ENCODE peak calls at places on chromosomes 5 and 9, in four cellular contexts. A is AG10803; W is AG04450; J is CD8-positive, alpha-beta T cell. S is an unnamed sample.

GRCh38 chr9:137095664-137096517 is 9.1 kb downstream of the MAN1B1 start:
- DNase-seq in A (no peak), W (no peak), J (peak), S (no peak)

GRCh38 chr5:71695069-71695468 is 24.0 kb upstream of the CARTPT start:
- DNase-seq in A (no peak), W (no peak), J (no peak), S (no peak)

GRCh38 chr5:172935096-172935495 is 24.1 kb upstream of the RPL26L1 start:
- DNase-seq in A (no peak), W (no peak), J (no peak), S (no peak)

GRCh38 chr9:18438300-18438925 is 35.5 kb upstream of the ADAMTSL1 start:
- DNase-seq in J (no peak), A (no peak), W (no peak), S (peak)

GRCh38 chr5:125560476-125561225 is 814.2 kb upstream of the ZNF608 start:
- DNase-seq in A (no peak), J (no peak), W (no peak), S (no peak)

GRCh38 chr9:69674112-69674511 is 1.9 kb upstream of the APBA1 start:
- DNase-seq in W (no peak), J (no peak), A (no peak), S (no peak)

GRCh38 chr9:101093620-101094019 is 65.1 kb downstream of the PLPPR1 start:
- DNase-seq in J (no peak), W (no peak), A (peak), S (no peak)

GRCh38 chr9:5714501-5715401 is 85.8 kb downstream of the RIC1 start:
- DNase-seq in W (no peak), J (no peak), A (peak), S (peak)

GRCh38 chr5:163677092-163677491 is 171.7 kb downstream of the MAT2B start:
- DNase-seq in W (no peak), J (no peak), A (no peak), S (no peak)

GRCh38 chr5:114237766-114238165 is 124.1 kb upstream of the KCNN2 start:
- DNase-seq in J (no peak), A (peak), W (peak), S (no peak)

GRCh38 chr5:1908931-1909330 is 26.2 kb upstream of the IRX4 start:
- DNase-seq in J (no peak), A (no peak), W (no peak), S (no peak)

GRCh38 chr9:127519301-127520166 is 68.2 kb downstream of the LRSAM1 start:
- DNase-seq in W (peak), A (peak), J (no peak), S (peak)

GRCh38 chr5:143311428-143311827 is 92.1 kb downstream of the NR3C1 start:
- DNase-seq in A (peak), W (peak), J (no peak), S (peak)

GRCh38 chr9:92512622-92513021 is 23.2 kb downstream of the ECM2 start:
- DNase-seq in W (no peak), J (no peak), A (no peak), S (no peak)

GRCh38 chr5:83482961-83483360 is 11.4 kb downstream of the VCAN start:
- DNase-seq in W (no peak), J (no peak), A (no peak), S (no peak)

GRCh38 chr5:175840050-175840841 is 31.1 kb upstream of the CPLX2 start:
- DNase-seq in A (peak), W (no peak), J (no peak), S (peak)

DNA sequence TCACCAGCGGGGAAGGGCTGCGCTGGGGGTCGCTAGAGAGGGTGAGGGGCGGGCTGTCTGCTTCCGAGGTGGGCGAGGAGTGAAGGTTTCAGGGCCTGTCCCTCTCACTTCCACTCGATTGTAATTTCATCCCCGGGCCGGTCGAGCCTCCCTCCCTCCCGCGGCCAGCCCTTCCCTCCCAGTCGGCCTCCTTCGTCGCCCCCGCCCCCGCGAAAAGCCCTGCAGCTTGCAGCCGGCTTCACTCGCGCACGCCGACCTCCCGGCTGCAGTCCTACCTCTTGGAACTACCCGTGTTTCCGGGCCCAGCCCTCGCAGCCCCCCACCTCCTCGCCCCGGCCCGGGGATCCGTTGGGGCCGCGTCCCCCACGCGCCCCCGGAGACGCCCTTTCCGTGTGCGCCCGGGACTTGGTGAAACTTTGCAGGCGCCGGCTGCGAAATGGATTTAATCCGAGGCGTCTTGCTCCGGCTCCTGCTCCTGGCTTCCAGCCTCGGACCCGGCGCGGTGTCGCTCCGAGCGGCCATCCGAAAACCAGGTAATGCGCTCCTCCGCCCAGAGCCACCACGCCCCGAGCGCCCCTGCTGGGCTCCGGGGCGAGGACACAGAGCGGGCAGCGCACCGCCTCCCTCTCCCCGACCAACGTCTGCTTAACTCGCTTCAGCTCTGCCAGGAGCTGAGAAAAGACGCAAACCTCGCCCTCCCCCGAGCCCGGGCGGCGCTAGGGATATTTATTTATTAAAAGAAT is at the start of gene EGFLAM:
- DNase-seq in W (no peak), J (no peak), A (no peak), S (no peak)
- TF ChIP-seq CTCF in W (no peak), J (no peak), A (no peak), S (peak)

GRCh38 chr9:132698989-132699388 is 28.7 kb downstream of the GTF3C4 start:
- DNase-seq in W (no peak), J (no peak), A (no peak), S (peak)

GRCh38 chr9:132699926-132700325 is 29.7 kb downstream of the GTF3C4 start:
- DNase-seq in A (peak), W (peak), J (no peak), S (peak)

GRCh38 chr9:132697230-132697629 is 27.0 kb downstream of the GTF3C4 start:
- DNase-seq in J (no peak), A (no peak), W (no peak), S (no peak)

DNA sequence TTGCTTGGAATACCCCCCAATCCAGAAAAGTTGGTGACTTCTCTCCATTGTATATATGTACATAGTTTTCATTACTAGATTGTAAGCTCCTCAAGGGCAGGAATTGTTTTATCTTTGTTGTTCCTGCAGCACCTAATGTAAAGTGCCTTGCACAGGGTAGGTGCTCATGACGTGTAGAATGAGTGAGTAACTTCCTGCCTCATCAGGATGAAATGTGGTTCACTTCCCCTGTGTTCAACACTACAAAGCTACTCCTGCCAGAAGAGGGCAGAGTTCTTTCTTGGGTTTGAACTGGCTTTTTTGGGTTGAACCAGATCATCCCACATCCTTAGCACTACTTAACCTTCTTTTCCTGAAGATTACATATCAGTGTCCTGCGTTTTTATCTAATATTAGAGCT is 23.9 kb downstream of the GTF3C4 start:
- DNase-seq in W (no peak), A (no peak), J (no peak), S (no peak)
- H3K4me3 ChIP-seq in W (no peak), A (no peak), J (no peak), S (no peak)

DNA sequence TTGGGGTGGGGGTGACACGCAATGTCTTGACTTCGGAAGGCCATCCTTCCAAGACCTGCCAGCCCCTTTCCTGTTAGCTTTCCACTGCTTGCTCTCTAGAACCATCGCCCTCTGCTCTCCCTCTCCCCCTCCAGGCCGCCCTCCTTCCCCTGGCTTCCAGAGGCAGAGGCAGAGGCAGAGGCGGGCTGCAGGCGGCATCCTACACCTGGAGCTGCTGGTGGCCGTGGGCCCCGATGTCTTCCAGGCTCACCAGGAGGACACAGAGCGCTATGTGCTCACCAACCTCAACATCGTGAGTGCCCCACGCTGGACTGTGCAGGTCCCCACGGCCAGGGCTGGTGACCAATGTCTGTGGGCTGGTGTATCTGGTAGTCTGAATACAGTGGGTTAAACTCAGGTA is 2.0 kb downstream of the ADAMTS13 start:
- DNase-seq in W (no peak), J (no peak), A (no peak), S (no peak)
- TF ChIP-seq CTCF in W (no peak), J (no peak), A (no peak), S (no peak)

DNA sequence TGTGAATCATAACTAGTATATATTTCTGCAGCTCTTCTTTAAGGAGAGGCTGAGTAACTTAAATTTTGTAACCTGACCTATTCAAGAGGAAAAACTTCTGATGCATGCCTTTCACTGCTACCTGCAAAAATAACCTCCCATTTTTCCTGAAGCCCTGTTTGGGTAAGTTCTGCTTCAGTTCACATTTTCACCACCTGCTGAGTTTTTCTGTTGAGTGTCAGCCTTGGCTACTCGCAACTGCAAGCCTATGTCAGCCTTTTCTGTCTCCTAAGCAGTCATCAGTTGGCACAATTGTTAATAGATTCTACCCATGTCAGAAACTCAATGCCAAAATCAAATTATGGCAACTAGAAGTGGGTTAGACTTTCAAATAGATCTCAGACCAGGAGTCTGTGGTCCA is 8.2 kb upstream of the TNFAIP8 start:
- DNase-seq in J (no peak), W (no peak), A (no peak), S (no peak)
- H3K4me3 ChIP-seq in J (no peak), W (no peak), A (no peak), S (no peak)

GRCh38 chr9:86589273-86589672 is 235.1 kb upstream of the TUT7 start:
- DNase-seq in A (no peak), W (no peak), J (no peak), S (no peak)
- TF ChIP-seq CTCF in A (no peak), W (no peak), J (no peak), S (peak)

GRCh38 chr9:75889977-75890540 is 414 bp upstream of the PCSK5 start:
- DNase-seq in W (peak), J (no peak), A (peak), S (peak)
- H3K4me3 ChIP-seq in W (peak), J (peak), A (peak), S (peak)

GRCh38 chr5:42626462-42626861 is 130.2 kb upstream of the CCDC152 start:
- DNase-seq in J (no peak), W (no peak), A (no peak), S (no peak)
- TF ChIP-seq CTCF in J (no peak), W (no peak), A (no peak), S (no peak)

GRCh38 chr5:158979290-158979689 is 120.4 kb downstream of the EBF1 start:
- DNase-seq in J (no peak), A (no peak), W (no peak), S (no peak)

GRCh38 chr5:158977642-158978041 is 122.1 kb downstream of the EBF1 start:
- DNase-seq in A (no peak), W (no peak), J (no peak), S (no peak)

GRCh38 chr5:158976035-158976434 is 123.7 kb downstream of the EBF1 start:
- DNase-seq in J (no peak), W (peak), A (peak), S (peak)

GRCh38 chr5:158978061-158978745 is 121.5 kb downstream of the EBF1 start:
- DNase-seq in J (no peak), W (peak), A (peak), S (no peak)

DNA sequence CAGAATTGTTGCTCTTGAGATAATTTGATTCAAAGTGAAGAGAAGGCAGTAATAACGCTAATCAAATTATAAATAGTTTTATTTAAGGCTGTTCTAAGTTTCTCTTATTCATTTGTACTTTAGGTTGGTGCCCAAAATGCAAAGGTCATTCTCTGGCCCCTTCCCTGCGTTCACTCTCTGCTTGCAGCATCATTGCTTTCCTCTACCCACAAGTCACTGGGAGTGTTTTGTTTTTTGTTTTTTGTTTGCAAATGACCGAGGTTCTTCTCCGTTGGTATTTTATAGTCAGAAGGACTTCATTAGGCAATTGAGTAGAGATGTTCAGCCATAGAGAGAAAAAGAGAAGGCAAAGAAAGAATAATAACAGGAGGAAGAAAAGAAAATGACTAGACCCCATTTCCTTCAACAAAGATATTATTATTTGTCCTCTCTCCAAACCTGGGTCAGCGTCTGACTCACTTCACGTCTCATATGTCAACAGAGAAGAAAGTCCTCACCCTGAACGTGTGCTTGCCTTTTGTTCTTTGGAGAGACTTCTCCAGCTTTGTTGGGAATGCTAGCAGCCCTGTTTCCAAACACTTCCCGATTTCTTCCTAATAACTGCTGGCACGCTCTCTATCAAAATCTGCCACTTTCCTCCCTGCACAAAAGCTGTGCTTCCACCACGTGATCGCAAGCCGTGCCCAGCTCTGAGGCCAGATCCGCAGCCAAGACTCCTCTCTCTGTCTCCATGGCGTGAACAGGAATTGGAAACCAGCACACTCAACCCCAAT is 119.8 kb downstream of the EBF1 start:
- DNase-seq in J (no peak), W (no peak), A (no peak), S (peak)
- H3K4me3 ChIP-seq in J (no peak), W (peak), A (peak), S (peak)

S was measured in fibroblast of villous mesenchyme.